ENCODE peak calls at places on chromosomes 5 and 9, in nine cellular contexts. H is stimulated activated CD4-positive, alpha-beta T cell treated with anti-CD3 and anti-CD28 coated beads, Interleukin-2, amount 100 ng/mL, for 48 hours; P is HT1080; B is NK-92 treated with Interleukin-12 subunit alpha and Interleukin-12 subunit beta, amount 100 ng/mL, for 24 hours; V is C1 segment of cervical spinal cord; L is caudate nucleus; W is A549; G is myocyte; A is midbrain. R is an unnamed sample.

GRCh38 chr9:123763910-123764588 is 165.9 kb downstream of the DENND1A start:
- DNase-seq in V (no peak), W (peak), B (no peak), H (no peak), A (no peak), P (peak), L (no peak), G (peak), R (peak)

GRCh38 chr9:131627846-131628820 is 82.8 kb downstream of the PRRT1B start:
- DNase-seq in L (no peak), V (no peak), P (no peak), W (no peak), B (no peak), H (peak), G (peak), A (no peak), R (no peak)

GRCh38 chr9:128523199-128523925 is 18.8 kb downstream of the GLE1 start:
- DNase-seq in V (peak), B (no peak), A (peak), W (no peak), L (peak), H (no peak), P (peak), G (peak), R (no peak)

GRCh38 chr5:61623401-61624069 is 291.5 kb downstream of the ZSWIM6 start:
- DNase-seq in B (no peak), L (no peak), W (peak), P (no peak), V (no peak), A (peak), G (no peak), H (no peak), R (no peak)

GRCh38 chr5:147393866-147394265 is 116.0 kb downstream of the DPYSL3 start:
- DNase-seq in V (no peak), W (no peak), B (no peak), P (no peak), L (no peak), G (no peak), A (no peak), H (no peak), R (no peak)

GRCh38 chr5:147558131-147558730 is 48.4 kb upstream of the DPYSL3 start:
- DNase-seq in B (no peak), H (no peak), W (no peak), A (no peak), P (no peak), G (no peak), V (no peak), L (no peak), R (no peak)

GRCh38 chr5:5291357-5291756 is 131.1 kb upstream of the ICE1 start:
- DNase-seq in G (peak), W (no peak), H (no peak), B (no peak), P (peak), A (no peak), L (no peak), V (no peak), R (peak)

GRCh38 chr5:61254969-61255555 is 77.0 kb upstream of the ZSWIM6 start:
- DNase-seq in H (no peak), B (no peak), W (no peak), P (no peak), A (no peak), V (no peak), L (no peak), G (no peak), R (no peak)

GRCh38 chr9:88642333-88642732 is 107.4 kb downstream of the NXNL2 start:
- DNase-seq in L (no peak), G (no peak), P (no peak), A (no peak), V (no peak), H (no peak), W (no peak), B (no peak), R (no peak)

GRCh38 chr9:89386797-89387196 is 68.5 kb downstream of the SECISBP2 start:
- DNase-seq in L (no peak), V (no peak), G (no peak), A (peak), H (no peak), B (no peak), P (no peak), W (no peak), R (no peak)

GRCh38 chr9:128913048-128913900 is 7.5 kb upstream of the PHYHD1 start:
- DNase-seq in A (no peak), B (no peak), G (no peak), V (no peak), L (no peak), P (no peak), W (no peak), H (no peak), R (no peak)

GRCh38 chr5:124735169-124735858 is 11.1 kb downstream of the ZNF608 start:
- DNase-seq in H (no peak), P (no peak), G (peak), W (no peak), L (no peak), B (no peak), V (no peak), A (peak), R (no peak)

GRCh38 chr5:96377167-96377566 is 55.9 kb downstream of the PCSK1 start:
- DNase-seq in G (no peak), B (no peak), A (no peak), V (no peak), W (no peak), L (no peak), P (no peak), H (no peak), R (no peak)

GRCh38 chr5:93425102-93425501 is 155.9 kb downstream of the NR2F1-AS1 start:
- DNase-seq in P (no peak), W (no peak), A (peak), V (no peak), G (no peak), L (peak), B (no peak), H (no peak), R (no peak)

GRCh38 chr5:30690931-30691330 is 502.6 kb upstream of the CDH6 start:
- DNase-seq in B (no peak), W (no peak), P (peak), V (no peak), A (no peak), H (no peak), L (no peak), G (no peak), R (no peak)

GRCh38 chr5:13378073-13378472 is 566.4 kb downstream of the DNAH5 start:
- DNase-seq in W (no peak), G (peak), B (no peak), P (peak), H (no peak), L (no peak), V (no peak), A (no peak), R (peak)

GRCh38 chr5:113050606-113051391 is 74.2 kb downstream of the DCP2 start:
- DNase-seq in A (no peak), G (peak), H (peak), L (no peak), V (no peak), W (no peak), B (no peak), P (peak), R (no peak)

GRCh38 chr5:80245986-80246781 is 9.7 kb downstream of the SERINC5 start:
- DNase-seq in P (no peak), B (no peak), A (no peak), L (no peak), V (no peak), G (peak), H (no peak), W (no peak), R (no peak)

GRCh38 chr5:83484294-83484693 is 12.8 kb downstream of the VCAN start:
- DNase-seq in H (no peak), A (no peak), P (no peak), V (no peak), L (no peak), W (no peak), G (no peak), B (no peak), R (no peak)

GRCh38 chr5:132253452-132254320 is 3.8 kb upstream of the PDLIM4 start:
- DNase-seq in W (no peak), V (no peak), A (no peak), H (no peak), P (no peak), B (no peak), L (no peak), G (no peak), R (no peak)

GRCh38 chr5:106454651-106455415 is 1215.9 kb downstream of the EFNA5 start:
- DNase-seq in G (peak), B (no peak), W (peak), L (peak), H (no peak), P (peak), V (peak), A (peak), R (no peak)

GRCh38 chr9:100598641-100599145 is 20.8 kb downstream of the CAVIN4 start:
- DNase-seq in H (peak), L (peak), W (peak), V (peak), G (peak), B (no peak), A (peak), P (peak), R (peak)

GRCh38 chr9:134556531-134557068 is 85.0 kb upstream of the COL5A1 start:
- DNase-seq in W (no peak), G (no peak), L (no peak), A (no peak), V (no peak), P (no peak), H (no peak), B (no peak), R (no peak)

GRCh38 chr9:96219615-96220257 is 82.2 kb downstream of the HSD17B3 start:
- DNase-seq in G (no peak), A (no peak), V (no peak), H (peak), L (peak), P (no peak), W (no peak), B (no peak), R (no peak)

GRCh38 chr5:174612686-174613085 is 111.7 kb upstream of the MSX2 start:
- DNase-seq in L (no peak), A (no peak), G (no peak), B (no peak), H (no peak), W (peak), V (no peak), P (no peak), R (no peak)

R was measured in HTR-8/SVneo.